ENCODE peak calls at places on chromosomes 13 and 19, in ten cellular contexts. C is uterus, V is ovary, X is testis, W is psoas muscle, O is adipocyte, D is IMR-90, S is brain microvascular endothelial cell, R is PC-3, Z is left lung. M is an unnamed sample. For H3K27me3, the result is how much of the 10 kb centered on the place peaks cover.

GRCh38 chr19:55549500-55550320 is 4.4 kb upstream of the SBK3 start:
- DNase-seq in C (no peak), V (no peak), X (no peak), W (peak), O (peak), D (peak), S (peak), R (peak), Z (no peak), M (peak)

GRCh38 chr19:47065242-47065641 is 16.8 kb upstream of the TMEM160 start:
- DNase-seq in C (no peak), V (no peak), X (no peak), W (no peak), O (no peak), D (no peak), S (no peak), R (no peak), Z (peak), M (no peak)

GRCh38 chr13:113861433-113862030 is 2.3 kb downstream of the GAS6 start:
- DNase-seq in C (no peak), V (no peak), X (peak), W (no peak), O (peak), D (no peak), S (no peak), R (no peak), Z (no peak), M (no peak)

GRCh38 chr13:103908274-103908673 is 842.1 kb upstream of the SLC10A2 start:
- DNase-seq in C (no peak), V (no peak), X (no peak), W (no peak), O (no peak), D (no peak), S (no peak), R (no peak), Z (no peak), M (no peak)

GRCh38 chr19:47714339-47714738 is 1.1 kb downstream of the EHD2 start:
- DNase-seq in C (no peak), V (no peak), X (no peak), W (no peak), O (peak), D (no peak), S (no peak), R (no peak), Z (no peak), M (no peak)

GRCh38 chr19:6524326-6524725 is 6.5 kb upstream of the TNFSF9 start:
- DNase-seq in C (no peak), V (no peak), X (no peak), W (no peak), O (no peak), D (no peak), S (no peak), R (no peak), Z (no peak), M (no peak)

GRCh38 chr19:20038358-20039202 is 725 bp downstream of the ZNF682 start:
- DNase-seq in C (no peak), V (no peak), X (no peak), W (no peak), O (no peak), D (peak), S (no peak), R (no peak), Z (no peak), M (no peak)

GRCh38 chr19:18869781-18870530 is 26.0 kb downstream of the CERS1 start:
- DNase-seq in C (no peak), V (peak), X (no peak), W (peak), O (no peak), D (no peak), S (no peak), R (no peak), Z (peak), M (no peak)

GRCh38 chr13:37058801-37059135 is 720 bp downstream of the SUPT20H start:
- DNase-seq in C (no peak), V (no peak), X (peak), W (no peak), O (peak), D (no peak), S (peak), R (no peak), Z (no peak), M (peak)

GRCh38 chr13:66414196-66414800 is 815.8 kb downstream of the PCDH9 start:
- DNase-seq in C (no peak), V (no peak), X (no peak), W (no peak), O (peak), D (no peak), S (no peak), R (peak), Z (no peak), M (no peak)

GRCh38 chr13:98448642-98448928 is 128.3 kb downstream of the STK24 start:
- DNase-seq in C (no peak), V (no peak), X (no peak), W (no peak), O (no peak), D (no peak), S (no peak), R (no peak), Z (no peak), M (no peak)
- H3K27me3 ChIP-seq in C (under half), V (under half), X (under half), W (under half), O (under half), D (under half), S (under half), R (under half), Z (under half), M (under half)

DNA sequence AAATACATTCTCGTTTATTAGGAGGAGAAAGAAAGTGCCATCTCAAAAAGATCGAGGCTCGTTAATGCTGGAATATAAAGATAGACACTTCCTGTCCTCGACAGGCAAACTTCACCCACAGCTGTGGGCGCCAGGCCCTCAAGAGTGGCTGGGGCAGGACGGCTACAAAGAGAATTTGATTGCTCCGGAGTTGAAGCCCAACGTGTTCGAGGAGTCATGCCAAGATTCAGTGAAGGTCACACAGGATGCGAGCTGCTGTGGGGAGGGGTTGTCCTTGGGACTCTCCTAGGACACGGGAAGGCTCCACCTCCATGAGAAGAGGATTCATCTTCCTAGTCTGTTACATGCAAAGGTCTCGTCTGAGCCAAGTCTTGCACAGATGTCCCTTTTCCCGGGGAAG is 16.3 kb upstream of the PTPRS start:
- DNase-seq in C (no peak), V (no peak), X (no peak), W (no peak), O (no peak), D (no peak), S (no peak), R (no peak), Z (no peak), M (no peak)
- H3K27me3 ChIP-seq in C (under half), V (under half), X (under half), W (under half), O (under half), D (under half), S (under half), R (under half), Z (half or more), M (under half)

GRCh38 chr19:51119675-51120074 is 5.0 kb upstream of the SIGLEC9 start:
- DNase-seq in C (no peak), V (no peak), X (no peak), W (no peak), O (no peak), D (no peak), S (no peak), R (no peak), Z (no peak), M (no peak)
- H3K27me3 ChIP-seq in C (under half), V (under half), X (under half), W (under half), O (under half), D (under half), S (under half), R (under half), Z (under half), M (under half)

GRCh38 chr13:50125306-50125555 is 110.0 kb downstream of the KCNRG start:
- DNase-seq in C (no peak), V (no peak), X (no peak), W (no peak), O (no peak), D (no peak), S (no peak), R (no peak), Z (no peak), M (no peak)

GRCh38 chr13:50123515-50123861 is 108.2 kb downstream of the KCNRG start:
- DNase-seq in C (no peak), V (no peak), X (no peak), W (no peak), O (no peak), D (no peak), S (no peak), R (no peak), Z (no peak), M (no peak)

GRCh38 chr13:50123862-50124535 is 108.8 kb downstream of the KCNRG start:
- DNase-seq in C (peak), V (no peak), X (peak), W (peak), O (peak), D (peak), S (peak), R (peak), Z (peak), M (peak)

GRCh38 chr13:50125556-50126377 is 110.5 kb downstream of the KCNRG start:
- DNase-seq in C (peak), V (peak), X (peak), W (peak), O (peak), D (peak), S (peak), R (peak), Z (peak), M (no peak)

GRCh38 chr13:50124536-50125305 is 109.5 kb downstream of the KCNRG start:
- DNase-seq in C (peak), V (peak), X (peak), W (peak), O (peak), D (peak), S (no peak), R (peak), Z (peak), M (peak)
- H3K27me3 ChIP-seq in C (under half), V (under half), X (under half), W (under half), O (under half), D (under half), S (under half), R (under half), Z (under half), M (under half)

M was measured in BJ.